ENCODE peak calls at places on chromosomes 1 and 21, in ten cellular contexts. J, R, Z, O, D, V, G, S, E and I are unnamed samples. For H3K4me1, the result is how much of the 10 kb centered on the place peaks cover.

GRCh38 chr1:100188617-100189016 is 10.6 kb upstream of the LRRC39 start:
- DNase-seq in J (no peak), R (no peak), Z (no peak), O (no peak), D (no peak), V (peak), G (no peak), S (no peak), E (no peak), I (peak)

GRCh38 chr1:71796044-71796443 is 486.3 kb downstream of the NEGR1 start:
- DNase-seq in J (no peak), R (no peak), Z (no peak), O (no peak), D (no peak), V (no peak), G (no peak), S (no peak), E (no peak), I (no peak)

GRCh38 chr1:211635602-211636205 is 39.7 kb downstream of the NEK2 start:
- DNase-seq in J (no peak), R (no peak), Z (no peak), O (no peak), D (no peak), V (no peak), G (no peak), S (peak), E (no peak), I (peak)

GRCh38 chr1:156858959-156859522 is at the start of gene INSRR:
- DNase-seq in J (no peak), R (no peak), Z (no peak), O (no peak), D (no peak), V (peak), G (no peak), S (no peak), E (no peak), I (no peak)

GRCh38 chr1:78543941-78544630 is 53.3 kb downstream of the PTGFR start:
- DNase-seq in J (no peak), R (no peak), Z (no peak), O (no peak), D (no peak), V (no peak), G (no peak), S (no peak), E (no peak), I (no peak)

GRCh38 chr1:44485933-44486475 is 80.9 kb downstream of the RNF220 start:
- DNase-seq in J (no peak), R (no peak), Z (no peak), O (no peak), D (no peak), V (no peak), G (no peak), S (no peak), E (no peak), I (no peak)

GRCh38 chr21:36916718-36917117 is 49.8 kb downstream of the HLCS start:
- DNase-seq in J (no peak), R (no peak), Z (no peak), O (no peak), D (no peak), V (no peak), G (no peak), S (no peak), E (no peak), I (no peak)

GRCh38 chr1:3453203-3453761 is 1.2 kb upstream of the ARHGEF16 start:
- DNase-seq in J (peak), R (peak), Z (no peak), O (peak), D (peak), V (peak), G (peak), S (peak), E (peak), I (peak)

GRCh38 chr1:7120863-7121621 is 335.8 kb downstream of the CAMTA1 start:
- DNase-seq in J (no peak), R (peak), Z (no peak), O (no peak), D (no peak), V (no peak), G (no peak), S (no peak), E (no peak), I (no peak)

GRCh38 chr21:41431788-41432548 is 5.9 kb downstream of the MX1 start:
- DNase-seq in J (peak), R (no peak), Z (peak), O (no peak), D (no peak), V (no peak), G (no peak), S (no peak), E (no peak), I (no peak)

GRCh38 chr1:245682638-245683376 is 528.0 kb downstream of the KIF26B start:
- DNase-seq in J (no peak), R (no peak), Z (no peak), O (peak), D (no peak), V (peak), G (no peak), S (no peak), E (no peak), I (no peak)

GRCh38 chr1:229431270-229432115 is 2.4 kb downstream of the ACTA1 start:
- DNase-seq in J (no peak), R (no peak), Z (no peak), O (no peak), D (no peak), V (no peak), G (peak), S (no peak), E (no peak), I (no peak)

GRCh38 chr21:42768324-42769121 is 110.8 kb downstream of the WDR4 start:
- DNase-seq in J (no peak), R (no peak), Z (no peak), O (no peak), D (no peak), V (no peak), G (no peak), S (no peak), E (no peak), I (no peak)

GRCh38 chr1:109272831-109273547 is 10.0 kb downstream of the PSRC1 start:
- DNase-seq in J (peak), R (no peak), Z (no peak), O (no peak), D (no peak), V (no peak), G (no peak), S (no peak), E (no peak), I (no peak)

GRCh38 chr1:178101654-178102053 is 7.8 kb downstream of the RASAL2 start:
- DNase-seq in J (no peak), R (no peak), Z (no peak), O (no peak), D (no peak), V (peak), G (no peak), S (no peak), E (no peak), I (no peak)

GRCh38 chr21:33976082-33976979 is 60.7 kb upstream of the ATP5PO start:
- DNase-seq in J (peak), R (no peak), Z (peak), O (no peak), D (peak), V (peak), G (peak), S (no peak), E (no peak), I (peak)

GRCh38 chr1:53195211-53195909 is 1.3 kb upstream of the CPT2 start:
- DNase-seq in J (no peak), R (peak), Z (no peak), O (no peak), D (no peak), V (no peak), G (no peak), S (no peak), E (no peak), I (peak)

GRCh38 chr21:34989337-34990151 is 59.6 kb downstream of the RUNX1 start:
- DNase-seq in J (no peak), R (no peak), Z (no peak), O (no peak), D (no peak), V (no peak), G (no peak), S (no peak), E (no peak), I (no peak)

GRCh38 chr1:41333146-41333784 is 28.0 kb upstream of the FOXO6 start:
- DNase-seq in J (no peak), R (peak), Z (peak), O (no peak), D (no peak), V (peak), G (peak), S (no peak), E (no peak), I (no peak)

GRCh38 chr1:48109390-48110009 is 112.3 kb upstream of the TRABD2B start:
- DNase-seq in J (no peak), R (no peak), Z (no peak), O (no peak), D (no peak), V (peak), G (no peak), S (no peak), E (no peak), I (no peak)

GRCh38 chr1:190453550-190453949 is 24.1 kb downstream of the BRINP3 start:
- DNase-seq in J (no peak), R (no peak), Z (no peak), O (no peak), D (no peak), V (no peak), G (no peak), S (no peak), E (no peak), I (no peak)

GRCh38 chr1:184163674-184164470 is 112.3 kb downstream of the TSEN15 start:
- DNase-seq in J (no peak), R (no peak), Z (no peak), O (no peak), D (peak), V (peak), G (no peak), S (no peak), E (no peak), I (no peak)

GRCh38 chr1:203643213-203644045 is 16.8 kb downstream of the ATP2B4 start:
- DNase-seq in J (no peak), R (no peak), Z (no peak), O (no peak), D (no peak), V (peak), G (no peak), S (no peak), E (no peak), I (no peak)

GRCh38 chr1:151059342-151060240 is at the start of gene CDC42SE1:
- DNase-seq in J (peak), R (peak), Z (no peak), O (peak), D (peak), V (peak), G (peak), S (peak), E (peak), I (peak)

GRCh38 chr1:117541003-117541402 is 64.8 kb upstream of the TENT5C start:
- DNase-seq in J (no peak), R (no peak), Z (no peak), O (no peak), D (peak), V (peak), G (no peak), S (no peak), E (no peak), I (no peak)

GRCh38 chr1:154445040-154445472 is 39.9 kb downstream of the IL6R start:
- DNase-seq in J (no peak), R (no peak), Z (no peak), O (no peak), D (no peak), V (no peak), G (peak), S (no peak), E (no peak), I (no peak)

GRCh38 chr21:41121785-41122415 is 46.1 kb upstream of the BACE2 start:
- DNase-seq in J (peak), R (peak), Z (no peak), O (no peak), D (peak), V (peak), G (peak), S (peak), E (peak), I (peak)

GRCh38 chr1:12142141-12142823 is 24.5 kb upstream of the TNFRSF1B start:
- DNase-seq in J (no peak), R (no peak), Z (no peak), O (peak), D (no peak), V (no peak), G (no peak), S (no peak), E (no peak), I (no peak)

GRCh38 chr1:147833231-147833840 is 69.3 kb upstream of the GJA8 start:
- DNase-seq in J (no peak), R (no peak), Z (no peak), O (no peak), D (no peak), V (no peak), G (no peak), S (no peak), E (no peak), I (no peak)

GRCh38 chr21:41048141-41048540 is 119.8 kb upstream of the BACE2 start:
- DNase-seq in J (no peak), R (no peak), Z (no peak), O (no peak), D (no peak), V (no peak), G (no peak), S (no peak), E (no peak), I (no peak)

GRCh38 chr1:207823880-207824566 is 72.2 kb downstream of the CD46 start:
- DNase-seq in J (peak), R (peak), Z (no peak), O (peak), D (peak), V (peak), G (peak), S (peak), E (peak), I (peak)

GRCh38 chr1:112881742-112882127 is 74.3 kb downstream of the SLC16A1 start:
- DNase-seq in J (peak), R (no peak), Z (no peak), O (no peak), D (no peak), V (no peak), G (no peak), S (no peak), E (no peak), I (no peak)

GRCh38 chr1:36258960-36259344 is 34.7 kb downstream of the THRAP3 start:
- DNase-seq in J (no peak), R (no peak), Z (no peak), O (no peak), D (no peak), V (no peak), G (no peak), S (no peak), E (no peak), I (no peak)

GRCh38 chr1:178284059-178284458 is 190.2 kb downstream of the RASAL2 start:
- DNase-seq in J (no peak), R (no peak), Z (no peak), O (no peak), D (no peak), V (no peak), G (no peak), S (no peak), E (no peak), I (no peak)

GRCh38 chr1:89989099-89989498 is 5.8 kb upstream of the ZNF326 start:
- DNase-seq in J (no peak), R (no peak), Z (no peak), O (no peak), D (no peak), V (no peak), G (no peak), S (no peak), E (no peak), I (no peak)
- H3K27ac ChIP-seq in J (peak), R (no peak), Z (no peak), O (no peak), D (no peak), V (no peak), G (no peak), S (no peak), E (no peak), I (no peak)

DNA sequence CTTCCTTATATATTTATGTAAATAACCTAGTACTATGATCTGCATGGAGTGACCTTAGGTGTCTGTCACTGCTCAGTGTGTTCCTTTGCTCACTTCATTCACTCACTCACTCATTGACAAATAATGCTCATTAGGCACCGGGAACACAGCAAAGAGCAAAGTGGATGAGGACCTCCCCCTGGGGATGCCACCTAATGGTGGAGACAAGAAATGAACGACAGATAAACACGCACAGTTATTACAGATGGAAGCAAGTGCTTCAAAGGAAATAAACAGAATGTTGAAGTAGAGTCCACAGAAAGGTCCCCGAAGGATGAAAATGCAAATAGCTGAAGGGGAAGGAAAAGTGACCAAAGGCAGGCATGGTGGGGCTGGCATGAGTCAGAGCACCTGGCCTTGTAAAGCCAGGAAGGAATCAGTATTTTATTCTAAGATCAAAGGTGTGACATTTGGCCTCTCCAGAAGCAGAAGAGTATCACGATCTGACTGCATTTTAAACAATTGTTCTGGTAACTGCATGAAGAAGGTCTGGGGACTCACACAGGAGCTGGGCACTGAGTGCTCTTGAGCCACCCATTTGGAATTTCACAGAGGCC is 23.1 kb downstream of the MAB21L3 start:
- DNase-seq in J (no peak), R (no peak), Z (no peak), O (no peak), D (no peak), V (no peak), G (no peak), S (no peak), E (no peak), I (no peak)
- H3K4me1 ChIP-seq in J (under half), R (under half), Z (under half), O (under half), D (under half), V (under half), G (under half), S (under half), E (under half), I (under half)

GRCh38 chr1:235070819-235071218 is 57.8 kb downstream of the TOMM20 start:
- DNase-seq in J (no peak), R (no peak), Z (no peak), O (no peak), D (no peak), V (no peak), G (no peak), S (no peak), E (no peak), I (no peak)
- H3K27ac ChIP-seq in J (peak), R (peak), Z (no peak), O (no peak), D (peak), V (no peak), G (no peak), S (peak), E (no peak), I (no peak)

DNA sequence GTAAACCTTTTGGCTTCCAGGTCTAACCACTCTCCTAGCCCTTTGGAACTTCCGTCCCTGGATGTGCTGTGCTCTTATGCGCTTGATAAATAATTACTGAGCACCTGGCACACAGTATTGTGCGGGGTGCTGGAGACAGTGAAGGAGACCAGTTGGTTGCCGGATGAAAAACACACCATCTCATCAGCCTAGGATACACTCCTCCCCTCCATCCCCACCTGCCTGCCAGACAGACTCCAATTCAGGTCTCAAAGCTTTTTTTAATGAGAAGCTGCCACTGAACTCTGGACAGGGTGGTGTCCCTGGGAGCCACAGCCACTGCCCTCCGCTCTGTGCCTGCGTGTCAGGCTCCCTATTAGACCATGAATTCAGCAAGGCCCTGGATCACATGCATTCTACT is 9.2 kb downstream of the GNB1 start:
- DNase-seq in J (peak), R (no peak), Z (no peak), O (no peak), D (no peak), V (no peak), G (no peak), S (no peak), E (no peak), I (no peak)
- H3K4me1 ChIP-seq in J (half or more), R (under half), Z (half or more), O (half or more), D (half or more), V (under half), G (half or more), S (half or more), E (under half), I (half or more)

GRCh38 chr21:45472445-45473365 is 67.7 kb downstream of the COL18A1 start:
- DNase-seq in J (no peak), R (peak), Z (no peak), O (no peak), D (no peak), V (no peak), G (no peak), S (no peak), E (no peak), I (no peak)

GRCh38 chr21:45475797-45476570 is 66.3 kb downstream of the SLC19A1 start:
- DNase-seq in J (no peak), R (no peak), Z (no peak), O (no peak), D (no peak), V (no peak), G (no peak), S (no peak), E (no peak), I (no peak)

GRCh38 chr21:45475004-45475685 is 67.1 kb downstream of the SLC19A1 start:
- DNase-seq in J (no peak), R (no peak), Z (no peak), O (no peak), D (no peak), V (no peak), G (no peak), S (no peak), E (no peak), I (no peak)

GRCh38 chr21:45473496-45474322 is 68.5 kb downstream of the SLC19A1 start:
- DNase-seq in J (no peak), R (no peak), Z (no peak), O (no peak), D (no peak), V (no peak), G (no peak), S (no peak), E (no peak), I (no peak)

GRCh38 chr21:45474323-45474950 is 67.8 kb downstream of the SLC19A1 start:
- DNase-seq in J (no peak), R (no peak), Z (no peak), O (no peak), D (no peak), V (no peak), G (no peak), S (no peak), E (no peak), I (no peak)
- H3K27ac ChIP-seq in J (no peak), R (no peak), Z (no peak), O (no peak), D (no peak), V (no peak), G (no peak), S (no peak), E (no peak), I (no peak)